ENCODE peak calls at places on chromosomes 2 and 18, in four cellular contexts. L is lung, W is A549, E is H9. F is an unnamed sample.

GRCh38 chr2:29878898-29879297 is 42.5 kb downstream of the ALK start:
- DNase-seq in L (peak), W (peak), E (no peak), F (no peak)

GRCh38 chr18:79456105-79456980 is 60.6 kb downstream of the NFATC1 start:
- DNase-seq in L (no peak), W (no peak), E (no peak), F (no peak)

GRCh38 chr2:133489641-133490411 is 78.4 kb downstream of the NCKAP5 start:
- DNase-seq in L (peak), W (no peak), E (no peak), F (no peak)

GRCh38 chr2:176105078-176105726 is 1.9 kb upstream of the HOXD11 start:
- DNase-seq in L (no peak), W (no peak), E (peak), F (no peak)

GRCh38 chr18:78402966-78403365 is 576.7 kb upstream of the SALL3 start:
- DNase-seq in L (no peak), W (no peak), E (no peak), F (no peak)

GRCh38 chr2:200703926-200704637 is 107.6 kb upstream of the BZW1 start:
- DNase-seq in L (no peak), W (no peak), E (no peak), F (no peak)

GRCh38 chr18:22112215-22112614 is 57.2 kb upstream of the GATA6 start:
- DNase-seq in L (no peak), W (no peak), E (no peak), F (no peak)

GRCh38 chr2:217418090-217418489 is 558.2 kb upstream of the TNP1 start:
- DNase-seq in L (no peak), W (no peak), E (no peak), F (no peak)

GRCh38 chr18:76618721-76619120 is 123.7 kb upstream of the ZNF516 start:
- DNase-seq in L (no peak), W (no peak), E (no peak), F (no peak)

GRCh38 chr18:76621782-76622495 is 126.9 kb upstream of the ZNF516 start:
- DNase-seq in L (no peak), W (no peak), E (no peak), F (no peak)

GRCh38 chr18:76621184-76621583 is 126.1 kb upstream of the ZNF516 start:
- DNase-seq in L (no peak), W (no peak), E (no peak), F (no peak)

GRCh38 chr18:76620326-76620813 is 125.3 kb upstream of the ZNF516 start:
- DNase-seq in L (peak), W (no peak), E (peak), F (peak)

DNA sequence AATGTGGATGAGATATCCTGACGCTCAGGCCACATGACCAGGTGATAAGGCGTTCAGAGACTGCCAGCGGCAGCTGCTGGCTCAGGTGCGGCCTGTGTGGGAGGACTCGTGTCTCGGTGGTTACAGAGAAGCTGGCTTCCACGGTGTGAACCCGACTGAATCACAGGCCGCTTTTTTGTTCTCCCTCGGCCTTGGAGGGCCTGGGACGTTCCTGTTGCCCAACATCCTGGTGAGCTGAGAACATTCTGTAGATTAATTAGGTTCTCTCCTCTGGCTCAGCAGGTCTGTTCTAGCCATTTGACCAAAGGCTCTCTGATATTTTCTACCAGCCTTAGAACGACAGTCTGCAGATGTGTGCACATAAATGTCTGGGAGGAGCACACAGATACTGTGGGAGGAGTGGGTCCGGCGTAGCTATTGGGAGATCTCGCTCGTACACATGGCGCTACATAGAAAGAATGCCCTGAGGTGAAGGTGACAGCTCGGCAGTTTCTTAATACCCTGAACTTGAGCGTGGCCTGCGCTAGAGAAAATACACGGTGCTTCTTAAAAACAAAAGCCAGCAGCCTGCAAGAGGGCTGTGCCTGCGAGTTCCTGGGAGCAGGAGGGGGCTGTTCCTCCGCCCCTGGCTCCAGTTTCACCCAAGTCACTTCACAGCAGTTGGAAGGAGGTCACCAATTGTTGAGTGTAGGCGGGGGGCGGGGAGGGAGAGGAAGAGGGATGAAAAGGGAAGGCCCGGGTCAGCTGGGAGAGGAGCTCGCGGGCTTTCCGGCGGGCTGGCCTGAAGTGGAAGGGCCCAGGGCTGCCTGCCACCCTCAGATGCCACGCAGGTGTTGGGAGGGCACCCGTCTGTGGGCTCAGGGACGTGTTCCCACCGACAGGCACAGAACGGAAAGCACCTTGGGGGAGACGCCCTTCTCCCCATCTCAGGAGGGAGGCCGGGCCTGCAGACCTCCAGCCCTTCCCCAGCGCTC is 124.6 kb upstream of the ZNF516 start:
- DNase-seq in L (peak), W (no peak), E (peak), F (peak)
- TF ChIP-seq CTCF in L (no peak), W (no peak), E (no peak), F (no peak)

DNA sequence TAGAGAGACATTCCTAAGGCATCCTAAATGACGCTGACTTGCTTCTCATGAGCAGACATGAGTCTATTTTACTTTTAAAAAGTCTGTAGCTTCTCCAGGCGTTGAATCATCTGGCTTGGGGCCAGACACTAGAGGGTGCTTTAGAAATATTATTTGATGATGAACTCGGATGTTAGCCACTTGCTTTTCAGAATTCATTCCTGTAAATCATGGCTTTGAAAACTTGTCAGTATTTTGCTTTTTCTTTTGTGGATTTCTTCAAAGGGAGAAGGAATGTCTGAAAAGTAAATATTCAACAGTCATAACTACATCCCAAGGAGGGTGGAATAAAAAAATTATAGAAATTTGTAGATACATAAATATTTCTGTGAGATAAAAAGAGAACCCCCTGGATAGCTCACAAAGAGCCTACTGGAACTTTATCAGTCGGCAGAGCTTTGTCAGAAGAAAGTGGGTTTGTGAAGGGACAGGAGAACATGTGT is 370.8 kb downstream of the OSR1 start:
- DNase-seq in L (peak), W (peak), E (no peak), F (peak)
- TF ChIP-seq CTCF in L (no peak), W (peak), E (no peak), F (peak)

GRCh38 chr2:46643493-46643892 is 164.1 kb downstream of the TMEM247 start:
- DNase-seq in L (no peak), W (peak), E (no peak), F (no peak)
- TF ChIP-seq CTCF in L (no peak), W (peak), E (peak), F (no peak)

GRCh38 chr18:62802523-62802922 is 87.2 kb downstream of the PHLPP1 start:
- DNase-seq in L (no peak), W (no peak), E (no peak), F (no peak)
- TF ChIP-seq CTCF in L (no peak), W (peak), E (peak), F (peak)

GRCh38 chr18:34864836-34865497 is 154.9 kb downstream of the DTNA start:
- DNase-seq in L (no peak), W (no peak), E (no peak), F (no peak)

GRCh38 chr18:34866739-34867138 is 156.6 kb downstream of the DTNA start:
- DNase-seq in L (no peak), W (no peak), E (no peak), F (no peak)

GRCh38 chr18:34870916-34871315 is 160.8 kb downstream of the DTNA start:
- DNase-seq in L (no peak), W (no peak), E (no peak), F (no peak)

GRCh38 chr18:34866310-34866709 is 156.2 kb downstream of the DTNA start:
- DNase-seq in L (no peak), W (no peak), E (no peak), F (no peak)

GRCh38 chr18:34867520-34867919 is 157.4 kb downstream of the DTNA start:
- DNase-seq in L (no peak), W (no peak), E (peak), F (no peak)
- TF ChIP-seq CTCF in L (no peak), W (no peak), E (peak), F (peak)

GRCh38 chr2:46365913-46366674 is 68.9 kb downstream of the EPAS1 start:
- DNase-seq in L (no peak), W (peak), E (no peak), F (no peak)
- TF ChIP-seq CTCF in L (no peak), W (peak), E (peak), F (no peak)